ENCODE peak calls at places on chromosomes 1 and 21, in four cellular contexts. V is K562, I is H1, S is SK-N-SH. T is an unnamed sample.

GRCh38 chr1:67390041-67390887 is 39.9 kb downstream of the SERBP1 start:
- DNase-seq in V (no peak), I (no peak), S (no peak), T (no peak)

GRCh38 chr1:160007577-160008200 is 24.1 kb downstream of the PIGM start:
- DNase-seq in V (peak; percentile 48), I (no peak), S (peak; percentile 33), T (no peak)

GRCh38 chr1:214213136-214213535 is 67.8 kb upstream of the SMYD2 start:
- DNase-seq in V (no peak), I (no peak), S (no peak), T (no peak)

GRCh38 chr1:115089443-115090340 is at the start of gene TSPAN2:
- DNase-seq in V (peak; percentile 69), I (peak; percentile 90), S (peak; percentile 93), T (peak; percentile 95)

GRCh38 chr1:54540891-54541290 is 7.1 kb upstream of the ACOT11 start:
- DNase-seq in V (peak; percentile 8), I (no peak), S (no peak), T (no peak)

GRCh38 chr1:237115035-237115434 is 73.1 kb downstream of the RYR2 start:
- DNase-seq in V (peak; percentile 64), I (peak; percentile 63), S (no peak), T (peak; percentile 76)

GRCh38 chr1:3618904-3619671 is 5.7 kb upstream of the TPRG1L start:
- DNase-seq in V (peak; percentile 86), I (peak; percentile 89), S (peak; percentile 84), T (peak; percentile 78)

GRCh38 chr1:62572476-62572875 is 24.8 kb upstream of the ANGPTL3 start:
- DNase-seq in V (no peak), I (no peak), S (no peak), T (no peak)

GRCh38 chr1:213994888-213995287 is 7.1 kb downstream of the PROX1 start:
- DNase-seq in V (no peak), I (no peak), S (no peak), T (no peak)

GRCh38 chr1:227043755-227044154 is 103.7 kb downstream of the COQ8A start:
- DNase-seq in V (peak; percentile 27), I (no peak), S (no peak), T (no peak)

GRCh38 chr21:44952929-44953627 is 13.2 kb downstream of the SLX9 start:
- DNase-seq in V (no peak), I (no peak), S (no peak), T (no peak)

GRCh38 chr1:165253818-165254254 is 102.7 kb downstream of the LMX1A start:
- DNase-seq in V (no peak), I (no peak), S (no peak), T (no peak)

GRCh38 chr1:79603862-79604261 is 597.3 kb upstream of the ADGRL4 start:
- DNase-seq in V (no peak), I (no peak), S (no peak), T (no peak)

GRCh38 chr1:15712158-15712557 is 23.9 kb upstream of the SLC25A34 start:
- DNase-seq in V (no peak), I (no peak), S (no peak), T (no peak)

GRCh38 chr1:13828454-13829151 is 128.6 kb downstream of the PRDM2 start:
- DNase-seq in V (peak; percentile 81), I (peak; percentile 93), S (peak; percentile 67), T (peak; percentile 88)

GRCh38 chr1:11059166-11059989 is 440 bp downstream of the SRM start:
- DNase-seq in V (peak; percentile 83), I (peak; percentile 68), S (peak; percentile 78), T (no peak)

GRCh38 chr1:15799928-15800835 is 7.3 kb downstream of the UQCRHL start:
- DNase-seq in V (peak; percentile 87), I (peak; percentile 62), S (peak; percentile 81), T (peak; percentile 37)

GRCh38 chr1:218705911-218706893 is 361.1 kb downstream of the TGFB2 start:
- DNase-seq in V (no peak), I (no peak), S (no peak), T (no peak)

GRCh38 chr1:147627435-147628110 is 42.8 kb downstream of the ACP6 start:
- DNase-seq in V (peak; percentile 79), I (peak; percentile 66), S (peak; percentile 83), T (peak; percentile 60)

GRCh38 chr1:4654764-4655673 is 610 bp downstream of the AJAP1 start:
- DNase-seq in V (no peak), I (peak; percentile 67), S (peak; percentile 82), T (no peak)

GRCh38 chr1:205325334-205325884 is 3.9 kb upstream of the NUAK2 start:
- DNase-seq in V (peak; percentile 65), I (peak; percentile 87), S (peak; percentile 72), T (peak; percentile 80)

GRCh38 chr1:185260611-185261010 is 56.4 kb downstream of the IVNS1ABP start:
- DNase-seq in V (no peak), I (no peak), S (no peak), T (no peak)

GRCh38 chr1:12472410-12472797 is 145.6 kb downstream of the DHRS3 start:
- DNase-seq in V (no peak), I (no peak), S (no peak), T (no peak)

GRCh38 chr1:1284370-1285101 is 4.3 kb downstream of the SCNN1D start:
- DNase-seq in V (no peak), I (peak; percentile 54), S (peak; percentile 50), T (no peak)

GRCh38 chr1:168369655-168370054 is 89.0 kb downstream of the TBX19 start:
- DNase-seq in V (no peak), I (no peak), S (no peak), T (no peak)

GRCh38 chr1:83554174-83554573 is 444.8 kb downstream of the TTLL7 start:
- DNase-seq in V (no peak), I (no peak), S (peak; percentile 14), T (peak; percentile 20)

GRCh38 chr1:109391161-109391556 is 6.6 kb downstream of the SORT1 start:
- DNase-seq in V (no peak), I (no peak), S (no peak), T (no peak)

GRCh38 chr21:45136500-45136899 is 62.1 kb downstream of the ADARB1 start:
- DNase-seq in V (peak; percentile 38), I (no peak), S (no peak), T (no peak)

GRCh38 chr1:222224576-222224975 is 323.3 kb downstream of the HHIPL2 start:
- DNase-seq in V (no peak), I (no peak), S (no peak), T (no peak)
- TF ChIP-seq TEAD4 in V (no peak), I (no peak), S (no peak), T (no peak)

DNA sequence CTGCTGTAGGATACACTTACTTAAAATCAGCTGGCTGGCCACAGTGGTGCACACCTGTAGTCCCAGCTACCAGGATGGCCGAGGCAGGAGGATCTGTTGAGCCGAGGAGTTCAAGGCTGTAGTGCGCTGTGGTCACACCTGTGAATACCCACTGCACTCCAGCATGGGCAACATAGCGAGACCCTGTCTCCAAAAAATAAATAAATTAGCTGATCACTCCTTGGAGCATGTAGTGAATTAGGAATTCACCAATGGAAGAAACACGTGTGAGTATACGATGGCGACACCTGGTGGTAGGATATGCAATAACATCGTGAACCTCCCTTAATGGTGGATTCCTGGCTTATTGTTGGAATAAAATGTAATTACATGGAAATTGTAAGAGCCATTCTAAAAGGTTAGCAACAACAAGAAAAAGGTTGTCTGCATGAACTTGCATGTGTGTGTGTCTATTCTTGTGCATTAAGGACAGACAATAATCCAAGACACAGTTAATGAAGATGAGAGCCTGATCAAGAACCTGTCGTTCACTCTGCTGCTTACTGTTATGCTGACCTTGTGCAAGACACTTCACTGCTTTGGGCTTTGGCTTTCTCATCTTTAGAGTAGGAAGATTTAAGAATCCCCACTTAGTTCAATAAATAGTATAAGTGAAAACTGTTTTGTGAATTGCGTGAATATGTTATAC is 38.6 kb upstream of the COX20 start:
- DNase-seq in V (peak; percentile 62), I (peak; percentile 77), S (peak; percentile 69), T (peak; percentile 66)
- TF ChIP-seq TEAD4 in V (peak; percentile 45), I (no peak), S (no peak), T (no peak)

DNA sequence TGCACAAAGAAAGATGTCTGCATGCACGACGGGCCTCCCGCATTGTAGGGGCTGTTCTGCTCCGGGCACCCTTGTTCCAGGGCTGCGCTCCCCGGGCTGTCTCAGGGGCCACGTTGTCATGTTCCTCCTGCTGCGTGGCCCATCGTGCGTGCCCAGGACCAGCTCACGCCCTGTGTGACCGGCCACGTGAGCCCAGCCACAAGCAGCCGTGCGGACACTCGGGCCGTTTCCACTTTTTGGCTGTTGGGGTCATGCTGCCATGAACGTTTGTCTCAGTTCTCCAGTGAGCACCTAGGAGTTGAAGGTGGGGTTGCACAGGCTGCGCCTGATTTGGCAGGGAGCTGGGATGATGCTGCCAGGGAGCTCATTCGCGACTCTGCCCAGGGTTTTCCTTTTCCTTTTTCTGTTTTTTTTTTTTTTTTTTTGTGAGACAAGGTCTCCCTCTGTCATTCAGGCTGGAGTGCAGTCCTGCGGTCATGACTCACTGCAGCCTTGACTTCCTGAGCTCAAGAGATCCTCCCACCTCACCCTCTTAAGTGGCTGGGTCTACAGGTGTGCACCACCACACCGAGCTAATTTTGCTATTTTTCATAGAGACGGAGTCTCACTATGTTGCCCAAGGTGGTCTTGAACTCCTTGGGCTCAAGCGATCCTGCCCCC is 17.4 kb downstream of the PDXK start:
- DNase-seq in V (no peak), I (no peak), S (no peak), T (no peak)
- TF ChIP-seq TEAD4 in V (no peak), I (no peak), S (no peak), T (no peak)

DNA sequence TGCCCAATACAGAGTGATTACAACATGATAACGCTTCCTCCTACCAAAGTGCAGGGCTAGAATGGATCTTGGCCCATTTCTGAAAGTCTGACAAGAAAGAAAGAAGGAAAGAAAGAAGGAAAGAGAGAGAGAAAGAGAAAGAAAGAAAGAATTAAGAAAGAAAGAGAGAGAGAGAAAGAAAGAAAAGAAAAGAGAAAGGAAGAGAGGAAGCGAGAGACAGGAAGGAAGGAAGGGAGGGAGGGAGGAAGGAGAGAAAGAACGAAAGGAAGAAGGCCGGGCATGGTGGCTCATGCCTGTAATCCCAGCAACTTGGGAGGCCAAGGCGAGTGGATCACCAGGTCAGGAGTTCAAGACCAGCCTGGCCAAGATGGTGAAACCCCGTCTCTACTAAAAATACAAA is 44.1 kb upstream of the PPM1J start:
- DNase-seq in V (no peak), I (no peak), S (no peak), T (no peak)
- TF ChIP-seq TEAD4 in V (no peak), I (no peak), S (no peak), T (no peak)

DNA sequence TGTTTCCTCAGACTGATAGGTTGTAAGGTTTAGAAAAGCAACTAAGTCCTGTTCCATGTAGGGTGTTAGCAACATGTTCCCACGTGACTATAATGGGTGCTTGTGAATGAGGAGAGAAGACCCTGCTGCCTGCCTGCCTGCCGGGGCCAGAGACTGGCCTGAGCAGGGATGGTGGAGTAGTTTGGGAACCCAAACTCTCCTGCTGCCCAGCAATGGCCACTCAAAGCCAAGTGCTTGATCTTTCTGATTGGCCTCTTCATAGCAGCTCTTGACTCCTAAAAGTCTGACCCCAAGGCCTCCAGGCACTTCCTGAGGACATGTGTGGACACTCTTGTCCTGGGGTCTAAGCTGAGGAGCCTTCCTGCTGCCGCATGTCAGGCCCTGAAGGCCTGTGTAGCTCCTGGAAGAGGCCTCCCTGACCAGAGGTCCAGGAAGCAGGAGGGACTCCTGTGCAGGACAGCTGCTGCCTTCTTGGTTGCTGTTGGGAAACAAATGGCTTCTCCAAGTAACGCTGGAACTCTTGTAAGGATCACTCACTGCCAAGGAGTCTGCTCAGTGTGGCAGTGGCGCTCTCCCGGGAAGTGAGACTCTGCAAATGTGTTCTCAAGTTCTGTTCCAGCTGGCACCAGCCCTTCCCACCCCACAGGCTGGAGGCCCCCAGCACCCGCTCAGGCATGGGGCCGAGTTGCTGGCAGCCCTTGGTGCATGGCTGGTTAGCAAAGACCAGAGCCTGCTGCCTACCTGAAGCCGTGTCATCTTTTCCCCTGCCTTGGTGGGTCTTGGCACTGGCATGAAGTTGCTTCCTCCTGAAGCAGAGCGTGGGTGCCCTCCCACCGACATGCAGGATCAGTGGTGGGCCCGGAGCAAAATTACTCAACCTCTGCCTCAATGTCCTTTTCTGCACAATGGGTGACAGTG is 35.5 kb downstream of the MAN1C1 start:
- DNase-seq in V (no peak), I (peak; percentile 38), S (peak; percentile 8), T (no peak)
- TF ChIP-seq TEAD4 in V (no peak), I (no peak), S (no peak), T (no peak)

GRCh38 chr1:171188388-171189266 is 3.5 kb downstream of the FMO2 start:
- DNase-seq in V (peak; percentile 68), I (peak; percentile 63), S (peak; percentile 47), T (peak; percentile 57)
- TF ChIP-seq TEAD4 in V (no peak), I (no peak), S (no peak), T (no peak)